ENCODE peak calls at places on chromosomes 16 and 17, in nine cellular contexts. U is psoas muscle, X is Peyer's patch, J is cardiac muscle cell, G is H1, K is BE2C, W is OCI-LY7, H is IMR-90, P is uterus. Y is an unnamed sample. For H3K4me1, the result is how much of the 10 kb centered on the place peaks cover.

GRCh38 chr17:9256944-9257629 is 235.8 kb downstream of the NTN1 start:
- DNase-seq in U (no peak), X (no peak), J (no peak), G (no peak), K (no peak), W (no peak), H (peak), P (no peak), Y (no peak)

GRCh38 chr17:15393414-15393813 is 52.0 kb upstream of the TEKT3 start:
- DNase-seq in U (no peak), X (no peak), J (no peak), G (no peak), K (no peak), W (no peak), H (no peak), P (no peak), Y (no peak)

GRCh38 chr17:8791910-8792270 is 7.3 kb downstream of the MFSD6L start:
- DNase-seq in U (no peak), X (no peak), J (peak), G (no peak), K (no peak), W (no peak), H (peak), P (no peak), Y (no peak)

GRCh38 chr16:17342031-17342430 is 128.7 kb downstream of the XYLT1 start:
- DNase-seq in U (no peak), X (no peak), J (no peak), G (no peak), K (no peak), W (no peak), H (no peak), P (no peak), Y (no peak)

GRCh38 chr17:1367351-1367745 is 32.7 kb downstream of the YWHAE start:
- DNase-seq in U (no peak), X (no peak), J (peak), G (no peak), K (no peak), W (no peak), H (peak), P (no peak), Y (peak)

GRCh38 chr16:70694088-70694487 is 8.2 kb upstream of the MTSS2 start:
- DNase-seq in U (peak), X (no peak), J (peak), G (peak), K (no peak), W (no peak), H (peak), P (no peak), Y (no peak)

GRCh38 chr17:56896968-56897359 is 16.9 kb downstream of the TRIM25 start:
- DNase-seq in U (no peak), X (no peak), J (no peak), G (no peak), K (no peak), W (peak), H (no peak), P (no peak), Y (no peak)

GRCh38 chr16:8904018-8904430 is 21.9 kb downstream of the LITAFD start:
- DNase-seq in U (no peak), X (no peak), J (no peak), G (no peak), K (no peak), W (no peak), H (no peak), P (no peak), Y (no peak)

GRCh38 chr17:3485481-3486068 is 9.8 kb downstream of the ASPA start:
- DNase-seq in U (no peak), X (no peak), J (no peak), G (no peak), K (no peak), W (no peak), H (no peak), P (no peak), Y (no peak)

DNA sequence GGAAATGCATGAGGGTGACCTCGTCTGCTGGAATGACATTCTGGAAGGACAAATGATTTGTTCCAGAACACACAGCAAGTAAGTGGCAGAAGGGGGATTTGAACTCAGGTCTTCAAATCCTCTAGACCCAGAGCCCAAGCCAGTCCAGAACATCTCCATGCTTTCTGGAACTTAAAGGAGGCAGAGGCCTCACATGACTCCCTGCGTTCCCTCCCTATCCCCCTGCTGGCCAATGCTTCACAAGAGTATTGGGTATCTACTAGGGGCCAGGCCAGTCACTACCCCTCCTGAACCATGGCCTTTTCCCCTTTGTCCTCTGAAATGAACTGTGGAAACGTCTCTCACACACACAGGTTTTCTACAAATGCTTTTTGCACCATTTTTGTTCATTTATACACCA is 7.6 kb upstream of the BEAN1 start:
- DNase-seq in U (no peak), X (no peak), J (no peak), G (no peak), K (no peak), W (no peak), H (no peak), P (no peak), Y (no peak)
- TF ChIP-seq CTCF in U (no peak), X (no peak), J (peak), G (peak), K (peak), W (peak), H (no peak), P (no peak), Y (no peak)

GRCh38 chr16:79092846-79093245 is 507.7 kb downstream of the MAF start:
- DNase-seq in U (no peak), X (no peak), J (no peak), G (no peak), K (no peak), W (no peak), H (no peak), P (no peak), Y (no peak)

GRCh38 chr16:79088971-79089370 is 511.6 kb downstream of the MAF start:
- DNase-seq in U (no peak), X (no peak), J (no peak), G (no peak), K (no peak), W (no peak), H (no peak), P (no peak), Y (no peak)

GRCh38 chr16:79093554-79093967 is 507.0 kb downstream of the MAF start:
- DNase-seq in U (peak), X (peak), J (no peak), G (no peak), K (no peak), W (no peak), H (no peak), P (no peak), Y (no peak)

GRCh38 chr16:79090966-79091365 is 509.6 kb downstream of the MAF start:
- DNase-seq in U (no peak), X (no peak), J (no peak), G (no peak), K (no peak), W (no peak), H (no peak), P (no peak), Y (no peak)

DNA sequence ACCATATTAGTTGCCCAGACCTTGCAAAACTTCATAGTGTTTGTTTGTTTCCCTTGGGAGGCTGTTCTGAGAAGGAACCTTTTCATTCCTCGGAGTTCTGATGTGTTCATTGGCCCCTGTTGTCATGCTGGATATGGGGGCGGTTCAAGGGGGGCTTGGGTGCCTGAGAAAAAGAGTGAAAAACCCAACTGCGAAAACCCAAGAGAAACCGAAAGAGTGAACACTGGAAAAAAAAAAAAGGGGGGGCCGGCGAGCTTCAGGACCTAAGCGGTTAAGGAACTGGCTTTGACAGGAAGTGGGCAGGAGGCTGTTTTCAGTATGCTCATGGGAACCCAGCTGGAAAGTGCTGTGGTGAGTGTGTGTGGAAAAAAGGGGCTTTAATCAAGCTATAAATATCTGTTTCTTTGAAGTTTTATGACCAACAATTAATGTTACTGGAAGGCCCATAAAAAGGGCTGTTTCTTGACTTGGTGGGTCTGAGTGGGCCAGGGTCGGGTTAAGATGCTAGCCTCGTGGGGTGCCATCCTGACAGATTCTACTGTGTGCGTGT is 510.7 kb downstream of the MAF start:
- DNase-seq in U (no peak), X (peak), J (no peak), G (no peak), K (no peak), W (peak), H (no peak), P (no peak), Y (no peak)
- H3K4me3 ChIP-seq in U (no peak), X (no peak), J (no peak), G (no peak), K (no peak), W (no peak), H (no peak), P (peak), Y (peak)

GRCh38 chr16:31087481-31087880 is 1.3 kb downstream of the PRSS53 start:
- DNase-seq in U (no peak), X (no peak), J (no peak), G (no peak), K (no peak), W (no peak), H (no peak), P (no peak), Y (no peak)
- H3K4me1 ChIP-seq in U (under half), X (under half), J (under half), G (under half), K (under half), W (under half), H (under half), P (under half), Y (under half)

DNA sequence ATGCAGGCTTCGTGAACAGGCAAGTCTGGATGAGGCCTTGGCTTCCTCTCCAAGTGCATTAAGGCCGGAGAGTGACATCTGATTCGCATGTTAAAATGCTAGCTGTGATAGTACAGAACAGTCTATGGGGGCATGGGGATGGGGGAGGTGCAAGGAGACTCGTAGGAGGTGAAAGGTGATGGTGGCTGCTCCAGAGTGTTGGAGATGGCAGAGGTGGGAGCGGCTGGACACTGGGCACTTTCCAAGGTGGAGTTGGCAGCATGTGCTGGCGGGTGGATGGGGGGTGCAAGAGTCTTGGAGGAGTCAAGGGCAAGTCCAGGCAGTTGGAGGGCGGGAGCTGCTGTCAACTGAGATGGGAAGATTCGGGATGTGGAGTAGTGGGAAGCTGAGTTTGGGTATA is 350.9 kb upstream of the TNRC6C start:
- DNase-seq in U (no peak), X (no peak), J (no peak), G (no peak), K (no peak), W (no peak), H (no peak), P (no peak), Y (no peak)
- TF ChIP-seq CTCF in U (no peak), X (no peak), J (no peak), G (no peak), K (no peak), W (no peak), H (no peak), P (no peak), Y (no peak)

Y was measured in kidney.